ENCODE peak calls at places on chromosomes 13 and 19, in eight cellular contexts. One of them, this sample, is unnamed.

GRCh38 chr19:49613374-49613773 is 22.4 kb downstream of the PRR12 start:
- DNase-seq in breast epithelium: no peak
- DNase-seq in epithelial cell of esophagus: peak
- DNase-seq in heart right ventricle: no peak
- DNase-seq in AG04450: no peak
- DNase-seq in OCI-LY7: no peak
- DNase-seq in pancreas: peak
- DNase-seq in HFF-Myc: no peak
- DNase-seq in this sample: no peak

GRCh38 chr13:50969691-50970090 is 60.1 kb downstream of the RNASEH2B start:
- DNase-seq in breast epithelium: no peak
- DNase-seq in epithelial cell of esophagus: peak
- DNase-seq in HFF-Myc: no peak
- DNase-seq in heart right ventricle: no peak
- DNase-seq in pancreas: no peak
- DNase-seq in AG04450: no peak
- DNase-seq in OCI-LY7: no peak
- DNase-seq in this sample: no peak

GRCh38 chr13:113307491-113307890 is 10.5 kb downstream of the LAMP1 start:
- DNase-seq in pancreas: no peak
- DNase-seq in OCI-LY7: no peak
- DNase-seq in AG04450: no peak
- DNase-seq in heart right ventricle: no peak
- DNase-seq in epithelial cell of esophagus: no peak
- DNase-seq in breast epithelium: no peak
- DNase-seq in HFF-Myc: no peak
- DNase-seq in this sample: no peak

GRCh38 chr19:3203754-3204645 is 18.3 kb downstream of the NCLN start:
- DNase-seq in breast epithelium: no peak
- DNase-seq in AG04450: no peak
- DNase-seq in epithelial cell of esophagus: no peak
- DNase-seq in HFF-Myc: no peak
- DNase-seq in pancreas: no peak
- DNase-seq in heart right ventricle: no peak
- DNase-seq in OCI-LY7: no peak
- DNase-seq in this sample: no peak

GRCh38 chr19:54158812-54159351 is 639 bp downstream of the LENG1 start:
- DNase-seq in HFF-Myc: no peak
- DNase-seq in pancreas: no peak
- DNase-seq in heart right ventricle: no peak
- DNase-seq in OCI-LY7: peak
- DNase-seq in epithelial cell of esophagus: no peak
- DNase-seq in AG04450: no peak
- DNase-seq in breast epithelium: no peak
- DNase-seq in this sample: no peak

GRCh38 chr19:54035215-54036178 is 28.2 kb downstream of the VSTM1 start:
- DNase-seq in AG04450: peak
- DNase-seq in OCI-LY7: no peak
- DNase-seq in HFF-Myc: peak
- DNase-seq in epithelial cell of esophagus: peak
- DNase-seq in pancreas: no peak
- DNase-seq in breast epithelium: no peak
- DNase-seq in heart right ventricle: no peak
- DNase-seq in this sample: peak

GRCh38 chr19:27793128-27793643 is 1419.8 kb downstream of the UQCRFS1 start:
- DNase-seq in pancreas: peak
- DNase-seq in epithelial cell of esophagus: peak
- DNase-seq in OCI-LY7: peak
- DNase-seq in breast epithelium: peak
- DNase-seq in HFF-Myc: peak
- DNase-seq in AG04450: peak
- DNase-seq in heart right ventricle: peak
- DNase-seq in this sample: peak

GRCh38 chr19:41449079-41449864 is 6.3 kb downstream of the ERICH4 start:
- DNase-seq in heart right ventricle: peak
- DNase-seq in HFF-Myc: no peak
- DNase-seq in epithelial cell of esophagus: peak
- DNase-seq in OCI-LY7: peak
- DNase-seq in pancreas: peak
- DNase-seq in AG04450: peak
- DNase-seq in breast epithelium: peak
- DNase-seq in this sample: peak

GRCh38 chr13:76937416-76937815 is 10.9 kb upstream of the ACOD1 start:
- DNase-seq in heart right ventricle: no peak
- DNase-seq in AG04450: peak
- DNase-seq in OCI-LY7: no peak
- DNase-seq in HFF-Myc: peak
- DNase-seq in breast epithelium: no peak
- DNase-seq in epithelial cell of esophagus: peak
- DNase-seq in pancreas: no peak
- DNase-seq in this sample: peak

GRCh38 chr13:44093607-44094583 is 214.2 kb downstream of the LACC1 start:
- DNase-seq in breast epithelium: no peak
- DNase-seq in AG04450: no peak
- DNase-seq in heart right ventricle: no peak
- DNase-seq in HFF-Myc: peak
- DNase-seq in OCI-LY7: no peak
- DNase-seq in epithelial cell of esophagus: no peak
- DNase-seq in pancreas: no peak
- DNase-seq in this sample: no peak

GRCh38 chr13:22837980-22838615 is 342.7 kb upstream of the SGCG start:
- DNase-seq in heart right ventricle: no peak
- DNase-seq in AG04450: no peak
- DNase-seq in OCI-LY7: no peak
- DNase-seq in breast epithelium: no peak
- DNase-seq in epithelial cell of esophagus: no peak
- DNase-seq in HFF-Myc: no peak
- DNase-seq in pancreas: no peak
- DNase-seq in this sample: no peak

GRCh38 chr19:20276011-20276738 is 109.2 kb downstream of the ZNF486 start:
- DNase-seq in breast epithelium: no peak
- DNase-seq in OCI-LY7: no peak
- DNase-seq in HFF-Myc: no peak
- DNase-seq in heart right ventricle: no peak
- DNase-seq in epithelial cell of esophagus: no peak
- DNase-seq in pancreas: no peak
- DNase-seq in AG04450: no peak
- DNase-seq in this sample: no peak

GRCh38 chr13:108595416-108596257 is 33.8 kb upstream of the MYO16 start:
- DNase-seq in OCI-LY7: no peak
- DNase-seq in heart right ventricle: no peak
- DNase-seq in HFF-Myc: no peak
- DNase-seq in epithelial cell of esophagus: no peak
- DNase-seq in breast epithelium: no peak
- DNase-seq in AG04450: no peak
- DNase-seq in pancreas: no peak
- DNase-seq in this sample: no peak

GRCh38 chr19:2812414-2813234 is 7.0 kb upstream of the ZNF554 start:
- DNase-seq in AG04450: no peak
- DNase-seq in OCI-LY7: no peak
- DNase-seq in breast epithelium: no peak
- DNase-seq in epithelial cell of esophagus: no peak
- DNase-seq in pancreas: no peak
- DNase-seq in HFF-Myc: no peak
- DNase-seq in heart right ventricle: no peak
- DNase-seq in this sample: no peak

GRCh38 chr19:14114439-14114838 is 3.1 kb downstream of the PRKACA start:
- DNase-seq in HFF-Myc: no peak
- DNase-seq in breast epithelium: no peak
- DNase-seq in heart right ventricle: no peak
- DNase-seq in epithelial cell of esophagus: no peak
- DNase-seq in pancreas: no peak
- DNase-seq in AG04450: no peak
- DNase-seq in OCI-LY7: no peak
- DNase-seq in this sample: no peak

GRCh38 chr19:14112809-14113385 is 4.7 kb downstream of the PRKACA start:
- DNase-seq in heart right ventricle: peak
- DNase-seq in HFF-Myc: no peak
- DNase-seq in breast epithelium: no peak
- DNase-seq in epithelial cell of esophagus: no peak
- DNase-seq in AG04450: no peak
- DNase-seq in OCI-LY7: no peak
- DNase-seq in pancreas: no peak
- DNase-seq in this sample: no peak

GRCh38 chr19:14114854-14115253 is 2.7 kb downstream of the PRKACA start:
- DNase-seq in epithelial cell of esophagus: peak
- DNase-seq in OCI-LY7: peak
- DNase-seq in HFF-Myc: no peak
- DNase-seq in pancreas: peak
- DNase-seq in breast epithelium: no peak
- DNase-seq in AG04450: no peak
- DNase-seq in heart right ventricle: peak
- DNase-seq in this sample: no peak

GRCh38 chr19:14112051-14112808 is 5.3 kb downstream of the PRKACA start:
- DNase-seq in pancreas: no peak
- DNase-seq in heart right ventricle: peak
- DNase-seq in breast epithelium: no peak
- DNase-seq in AG04450: no peak
- DNase-seq in OCI-LY7: no peak
- DNase-seq in epithelial cell of esophagus: no peak
- DNase-seq in HFF-Myc: no peak
- DNase-seq in this sample: no peak

GRCh38 chr19:14113762-14114414 is 3.7 kb downstream of the PRKACA start:
- DNase-seq in heart right ventricle: no peak
- DNase-seq in breast epithelium: no peak
- DNase-seq in pancreas: peak
- DNase-seq in epithelial cell of esophagus: no peak
- DNase-seq in AG04450: no peak
- DNase-seq in OCI-LY7: peak
- DNase-seq in HFF-Myc: no peak
- DNase-seq in this sample: no peak
- TF ChIP-seq CTCF in heart right ventricle: peak
- TF ChIP-seq CTCF in breast epithelium: no peak
- TF ChIP-seq CTCF in pancreas: no peak
- TF ChIP-seq CTCF in epithelial cell of esophagus: peak
- TF ChIP-seq CTCF in AG04450: peak
- TF ChIP-seq CTCF in OCI-LY7: peak
- TF ChIP-seq CTCF in HFF-Myc: peak
- TF ChIP-seq CTCF in this sample: peak

GRCh38 chr13:62019858-62020257 is 604.2 kb upstream of the PCDH20 start:
- DNase-seq in breast epithelium: no peak
- DNase-seq in heart right ventricle: no peak
- DNase-seq in AG04450: no peak
- DNase-seq in OCI-LY7: no peak
- DNase-seq in pancreas: no peak
- DNase-seq in HFF-Myc: no peak
- DNase-seq in epithelial cell of esophagus: no peak
- DNase-seq in this sample: no peak

GRCh38 chr13:62014299-62014698 is 598.6 kb upstream of the PCDH20 start:
- DNase-seq in breast epithelium: no peak
- DNase-seq in heart right ventricle: no peak
- DNase-seq in epithelial cell of esophagus: peak
- DNase-seq in OCI-LY7: peak
- DNase-seq in AG04450: no peak
- DNase-seq in pancreas: no peak
- DNase-seq in HFF-Myc: no peak
- DNase-seq in this sample: no peak
- H3K4me3 ChIP-seq in breast epithelium: peak
- H3K4me3 ChIP-seq in heart right ventricle: no peak
- H3K4me3 ChIP-seq in epithelial cell of esophagus: no peak
- H3K4me3 ChIP-seq in OCI-LY7: no peak
- H3K4me3 ChIP-seq in AG04450: no peak
- H3K4me3 ChIP-seq in pancreas: no peak
- H3K4me3 ChIP-seq in HFF-Myc: no peak
- H3K4me3 ChIP-seq in this sample: peak

DNA sequence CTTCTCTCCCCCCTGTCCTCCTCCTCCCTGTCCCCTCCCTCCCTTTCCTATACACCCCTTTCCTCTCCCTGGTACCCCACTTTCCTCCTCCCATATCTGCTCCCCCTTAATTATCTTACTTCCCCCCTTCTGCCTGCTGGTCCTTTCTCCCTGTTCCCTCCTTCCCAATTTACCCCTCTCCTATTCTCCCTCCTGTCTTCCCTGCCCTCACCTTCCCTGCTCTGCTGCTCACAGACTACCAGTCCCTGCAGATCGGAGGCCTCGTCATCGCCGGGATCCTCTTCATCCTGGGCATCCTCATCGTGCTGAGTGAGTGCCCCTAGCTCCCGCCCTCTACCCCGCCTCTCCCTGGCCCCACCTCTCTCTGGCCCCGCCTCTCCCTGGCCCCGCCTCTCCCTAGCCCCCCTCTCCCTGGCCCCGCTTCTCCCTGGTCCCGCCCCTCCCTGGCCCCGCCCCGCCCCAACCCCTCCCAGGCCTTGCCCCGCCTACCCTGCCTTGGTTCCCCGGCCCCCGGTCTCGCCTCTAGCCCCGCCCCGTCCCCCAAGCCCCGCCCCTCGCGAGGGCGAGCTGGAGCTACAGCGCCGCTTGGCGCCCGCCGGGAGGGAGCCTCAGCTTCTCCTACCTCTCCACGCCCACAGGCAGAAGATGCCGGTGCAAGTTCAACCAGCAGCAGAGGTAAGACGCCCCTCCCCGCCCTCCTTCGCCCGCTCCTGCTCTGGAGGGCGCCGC is 2.0 kb upstream of the FXYD7 start:
- DNase-seq in heart right ventricle: peak
- DNase-seq in epithelial cell of esophagus: peak
- DNase-seq in AG04450: peak
- DNase-seq in HFF-Myc: peak
- DNase-seq in pancreas: peak
- DNase-seq in breast epithelium: peak
- DNase-seq in OCI-LY7: peak
- DNase-seq in this sample: no peak
- TF ChIP-seq CTCF in heart right ventricle: peak
- TF ChIP-seq CTCF in epithelial cell of esophagus: peak
- TF ChIP-seq CTCF in AG04450: peak
- TF ChIP-seq CTCF in HFF-Myc: peak
- TF ChIP-seq CTCF in pancreas: no peak
- TF ChIP-seq CTCF in breast epithelium: no peak
- TF ChIP-seq CTCF in OCI-LY7: peak
- TF ChIP-seq CTCF in this sample: peak

GRCh38 chr19:5607318-5608270 is 15.0 kb downstream of the SAFB2 start:
- DNase-seq in AG04450: no peak
- DNase-seq in epithelial cell of esophagus: no peak
- DNase-seq in heart right ventricle: no peak
- DNase-seq in OCI-LY7: no peak
- DNase-seq in pancreas: no peak
- DNase-seq in HFF-Myc: no peak
- DNase-seq in breast epithelium: no peak
- DNase-seq in this sample: no peak

GRCh38 chr19:5600797-5601196 is 21.8 kb downstream of the SAFB2 start:
- DNase-seq in heart right ventricle: no peak
- DNase-seq in OCI-LY7: no peak
- DNase-seq in epithelial cell of esophagus: no peak
- DNase-seq in breast epithelium: no peak
- DNase-seq in HFF-Myc: no peak
- DNase-seq in AG04450: no peak
- DNase-seq in pancreas: no peak
- DNase-seq in this sample: no peak

GRCh38 chr19:5608271-5608666 is 14.3 kb downstream of the SAFB2 start:
- DNase-seq in heart right ventricle: no peak
- DNase-seq in epithelial cell of esophagus: no peak
- DNase-seq in AG04450: no peak
- DNase-seq in HFF-Myc: no peak
- DNase-seq in breast epithelium: no peak
- DNase-seq in pancreas: no peak
- DNase-seq in OCI-LY7: no peak
- DNase-seq in this sample: no peak

GRCh38 chr19:5605362-5605761 is 17.2 kb downstream of the SAFB2 start:
- DNase-seq in OCI-LY7: no peak
- DNase-seq in breast epithelium: no peak
- DNase-seq in epithelial cell of esophagus: no peak
- DNase-seq in heart right ventricle: no peak
- DNase-seq in HFF-Myc: no peak
- DNase-seq in AG04450: no peak
- DNase-seq in pancreas: no peak
- DNase-seq in this sample: no peak

GRCh38 chr19:5603626-5604025 is 18.9 kb downstream of the SAFB2 start:
- DNase-seq in heart right ventricle: no peak
- DNase-seq in HFF-Myc: no peak
- DNase-seq in epithelial cell of esophagus: no peak
- DNase-seq in breast epithelium: no peak
- DNase-seq in AG04450: no peak
- DNase-seq in OCI-LY7: no peak
- DNase-seq in pancreas: no peak
- DNase-seq in this sample: no peak
- H3K4me3 ChIP-seq in heart right ventricle: no peak
- H3K4me3 ChIP-seq in HFF-Myc: no peak
- H3K4me3 ChIP-seq in epithelial cell of esophagus: no peak
- H3K4me3 ChIP-seq in breast epithelium: no peak
- H3K4me3 ChIP-seq in AG04450: no peak
- H3K4me3 ChIP-seq in OCI-LY7: no peak
- H3K4me3 ChIP-seq in pancreas: no peak
- H3K4me3 ChIP-seq in this sample: no peak